ENCODE peak calls at places on chromosome 16, in four cellular contexts. X is sigmoid colon, T is coronary artery, R is SK-N-SH. L is an unnamed sample.

GRCh38 chr16:83113317-83113716 is 486.5 kb downstream of the CDH13 start:
- DNase-seq in R (peak; percentile 22), T (no peak), X (no peak), L (no peak)

GRCh38 chr16:1913327-1914083 is 4.7 kb downstream of the HS3ST6 start:
- DNase-seq in R (no peak), T (no peak), X (no peak), L (no peak)

GRCh38 chr16:55239723-55240122 is 84.3 kb upstream of the IRX6 start:
- DNase-seq in X (no peak), T (no peak), R (no peak), L (no peak)

GRCh38 chr16:27382187-27382855 is 19.7 kb upstream of the IL21R start:
- DNase-seq in X (no peak), R (no peak), T (no peak), L (no peak)

GRCh38 chr16:81784042-81784785 is 5.1 kb downstream of the PLCG2 start:
- DNase-seq in R (no peak), T (no peak), X (no peak), L (no peak)

GRCh38 chr16:5033256-5034166 is at the start of gene NAGPA:
- DNase-seq in R (peak; percentile 94), T (peak; percentile 93), X (peak; percentile 95), L (peak; percentile 93)

GRCh38 chr16:67504190-67505021 is 21.1 kb upstream of the AGRP start:
- DNase-seq in X (peak; percentile 80), R (no peak), T (no peak), L (no peak)

GRCh38 chr16:77987772-77988171 is 34.6 kb upstream of the CLEC3A start:
- DNase-seq in X (no peak), R (no peak), T (no peak), L (no peak)

GRCh38 chr16:67470314-67470713 is 10.6 kb downstream of the ATP6V0D1 start:
- DNase-seq in R (peak; percentile 61), T (no peak), X (peak; percentile 86), L (no peak)

GRCh38 chr16:69754143-69754468 is 620 bp downstream of the NOB1 start:
- DNase-seq in T (no peak), R (no peak), X (no peak), L (no peak)

GRCh38 chr16:11497329-11497805 is 89.4 kb downstream of the LITAF start:
- DNase-seq in X (peak; percentile 92), T (peak; percentile 99), R (peak; percentile 93), L (peak; percentile 92)

GRCh38 chr16:62404857-62405611 is 368.8 kb upstream of the CDH8 start:
- DNase-seq in X (no peak), T (no peak), R (no peak), L (no peak)

GRCh38 chr16:17224859-17225258 is 245.9 kb downstream of the XYLT1 start:
- DNase-seq in X (peak; percentile 89), T (no peak), R (no peak), L (no peak)

GRCh38 chr16:2939968-2940367 is 24.1 kb upstream of the KREMEN2 start:
- DNase-seq in X (no peak), T (no peak), R (no peak), L (no peak)

GRCh38 chr16:46961373-46962353 is 11.8 kb downstream of the DNAJA2 start:
- DNase-seq in T (no peak), X (no peak), R (no peak), L (peak; percentile 15)

GRCh38 chr16:56970934-56971767 is 9.4 kb downstream of the CETP start:
- DNase-seq in T (no peak), X (no peak), R (no peak), L (no peak)

GRCh38 chr16:76900285-76901263 is 290.4 kb upstream of the MON1B start:
- DNase-seq in R (no peak), T (no peak), X (no peak), L (no peak)

GRCh38 chr16:81442220-81442908 is 2.2 kb upstream of the CMIP start:
- DNase-seq in T (no peak), X (no peak), R (no peak), L (no peak)

GRCh38 chr16:53282975-53283946 is 151.0 kb upstream of the RBL2 start:
- DNase-seq in X (no peak), R (peak; percentile 51), T (no peak), L (no peak)

GRCh38 chr16:75265911-75266701 is 14.7 kb upstream of the BCAR1 start:
- DNase-seq in T (peak; percentile 85), X (peak; percentile 90), R (peak; percentile 99), L (peak; percentile 93)

GRCh38 chr16:10078541-10078949 is 103.7 kb downstream of the GRIN2A start:
- DNase-seq in T (no peak), X (no peak), R (peak; percentile 6), L (no peak)

GRCh38 chr16:56181401-56181800 is 9.9 kb upstream of the GNAO1 start:
- DNase-seq in T (no peak), X (no peak), R (no peak), L (no peak)

GRCh38 chr16:17368951-17369350 is 101.8 kb downstream of the XYLT1 start:
- DNase-seq in R (no peak), T (no peak), X (no peak), L (no peak)

GRCh38 chr16:82192665-82193064 is 22.6 kb upstream of the MPHOSPH6 start:
- DNase-seq in R (no peak), T (no peak), X (no peak), L (no peak)

GRCh38 chr16:67995423-67995822 is 3.9 kb downstream of the DPEP2 start:
- DNase-seq in T (no peak), X (no peak), R (no peak), L (no peak)

GRCh38 chr16:8887438-8887765 is 5.3 kb downstream of the LITAFD start:
- DNase-seq in X (no peak), T (no peak), R (no peak), L (no peak)

GRCh38 chr16:71826533-71827017 is 17.9 kb upstream of the AP1G1 start:
- DNase-seq in X (no peak), R (no peak), T (no peak), L (no peak)

GRCh38 chr16:82713778-82714177 is 87.0 kb downstream of the CDH13 start:
- DNase-seq in T (no peak), R (no peak), X (no peak), L (no peak)

GRCh38 chr16:49684731-49685130 is 171.2 kb downstream of the ZNF423 start:
- DNase-seq in R (no peak), X (no peak), T (no peak), L (no peak)

GRCh38 chr16:77531741-77532140 is 96.9 kb upstream of the ADAMTS18 start:
- DNase-seq in T (no peak), R (no peak), X (no peak), L (no peak)

GRCh38 chr16:84746231-84746630 is 46.4 kb downstream of the USP10 start:
- DNase-seq in X (no peak), R (no peak), T (no peak), L (no peak)

GRCh38 chr16:84749815-84750214 is 50.0 kb downstream of the USP10 start:
- DNase-seq in R (no peak), X (no peak), T (no peak), L (no peak)

GRCh38 chr16:84746875-84747274 is 47.1 kb downstream of the USP10 start:
- DNase-seq in T (no peak), X (no peak), R (no peak), L (no peak)

GRCh38 chr16:84751241-84751640 is 51.4 kb downstream of the USP10 start:
- DNase-seq in X (no peak), T (no peak), R (no peak), L (no peak)

GRCh38 chr16:84749072-84749471 is 49.3 kb downstream of the USP10 start:
- DNase-seq in R (no peak), X (no peak), T (no peak), L (no peak)
- TF ChIP-seq CTCF in R (peak; percentile 51), X (no peak), T (no peak), L (no peak)

GRCh38 chr16:425082-425718 is at the start of gene RAB11FIP3:
- DNase-seq in R (peak; percentile 97), T (peak; percentile 88), X (peak; percentile 93), L (peak; percentile 92)
- TF ChIP-seq CTCF in R (peak; percentile 37), T (no peak), X (no peak), L (no peak)

DNA sequence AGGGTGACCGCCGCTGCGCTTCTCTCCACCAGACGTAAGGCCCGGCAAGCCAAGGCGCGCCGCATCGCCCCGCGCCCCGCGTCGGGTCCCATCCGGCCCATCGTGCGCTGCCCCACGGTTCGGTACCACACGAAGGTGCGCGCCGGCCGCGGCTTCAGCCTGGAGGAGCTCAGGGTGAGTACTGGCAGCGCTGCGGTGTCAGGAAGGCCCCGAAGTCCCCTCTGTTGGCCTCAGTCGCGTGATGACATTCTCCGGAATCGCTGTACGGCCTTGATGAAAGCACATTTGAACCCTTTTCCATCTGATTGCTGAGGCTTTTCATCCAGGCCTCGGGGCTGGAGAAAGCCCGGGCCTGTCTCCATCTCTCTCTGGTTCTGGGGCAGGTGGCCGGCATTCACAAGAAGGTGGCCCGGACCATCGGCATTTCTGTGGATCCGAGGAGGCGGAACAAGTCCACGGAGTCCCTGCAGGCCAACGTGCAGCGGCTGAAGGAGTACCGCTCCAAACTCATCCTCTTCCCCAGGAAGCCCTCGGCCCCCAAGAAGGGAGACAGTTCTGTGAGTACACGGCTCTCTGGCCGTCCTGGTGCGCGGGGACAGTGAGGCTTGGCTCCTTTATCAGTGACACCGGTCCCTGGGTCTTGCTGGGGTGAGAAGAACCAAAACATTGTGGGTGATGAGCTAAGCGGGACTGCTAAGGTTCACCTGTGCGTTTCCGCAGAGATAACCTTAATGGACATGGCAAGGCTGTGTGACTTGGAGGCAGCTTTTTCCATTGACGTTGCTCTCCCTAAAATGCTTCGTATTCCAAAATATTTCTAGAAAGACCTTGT is 929 bp downstream of the RPL13 start:
- DNase-seq in X (no peak), R (no peak), T (peak; percentile 69), L (no peak)
- TF ChIP-seq CTCF in X (no peak), R (no peak), T (no peak), L (no peak)

GRCh38 chr16:88407807-88408206 is 25.0 kb downstream of the ZNF469 start:
- DNase-seq in T (no peak), R (no peak), X (no peak), L (no peak)

GRCh38 chr16:88407042-88407420 is 24.3 kb downstream of the ZNF469 start:
- DNase-seq in R (no peak), T (no peak), X (no peak), L (no peak)

GRCh38 chr16:88405325-88406060 is 22.7 kb downstream of the ZNF469 start:
- DNase-seq in T (no peak), R (peak; percentile 89), X (no peak), L (no peak)

GRCh38 chr16:88404769-88405168 is 22.0 kb downstream of the ZNF469 start:
- DNase-seq in X (no peak), R (no peak), T (no peak), L (no peak)

DNA sequence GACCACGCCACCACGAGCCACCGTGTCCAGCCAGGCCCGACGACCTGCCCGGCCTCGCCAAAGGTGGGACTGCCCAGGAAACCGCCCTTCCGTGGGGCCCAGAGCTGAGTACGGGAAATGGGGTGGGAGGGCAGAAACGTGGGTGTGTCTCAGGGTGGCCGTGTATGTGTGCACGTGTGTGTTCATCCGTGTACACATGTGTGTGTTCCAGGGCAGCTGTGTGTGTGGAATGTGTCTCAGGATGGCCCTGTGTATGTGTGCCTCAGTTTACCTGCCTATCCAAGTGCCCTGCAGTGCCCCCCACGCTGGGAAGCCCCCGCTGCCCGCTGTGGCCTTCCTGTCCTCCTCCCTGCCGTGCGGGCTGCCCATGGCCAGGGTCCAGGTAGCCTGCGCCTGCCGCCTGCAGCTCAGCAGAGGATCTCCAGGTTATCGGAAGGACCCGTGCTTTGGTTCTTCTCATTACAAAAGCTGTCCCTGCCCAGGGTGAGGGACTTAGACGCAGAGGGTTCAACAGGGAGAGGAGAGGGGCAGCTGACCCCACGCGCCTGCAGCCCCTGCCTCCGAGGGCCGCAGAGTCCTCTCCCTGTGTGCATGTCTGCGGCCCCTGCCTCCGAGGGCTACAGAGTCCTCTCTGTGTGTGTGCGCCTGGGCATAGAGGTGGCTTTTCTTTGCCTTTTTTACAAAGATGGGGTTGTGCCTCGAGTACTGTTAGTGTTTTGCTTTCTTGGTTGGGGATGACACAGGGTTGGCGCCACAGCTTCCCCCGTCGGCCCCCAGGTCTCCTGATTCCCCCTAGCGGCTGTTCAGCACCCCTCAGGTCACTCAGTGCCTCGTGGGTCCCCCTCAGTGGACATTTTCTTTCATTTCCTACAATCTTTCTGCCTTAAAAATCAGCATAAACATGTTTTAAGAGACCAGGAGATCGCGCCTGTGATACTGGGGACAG is 23.6 kb downstream of the ZNF469 start:
- DNase-seq in T (no peak), R (peak; percentile 70), X (no peak), L (no peak)
- TF ChIP-seq CTCF in T (no peak), R (no peak), X (no peak), L (no peak)